ENCODE peak calls at places on chromosomes 7 and 10, in six cellular contexts. H is AG09319, F is osteocyte, J is OCI-LY7, Y is neural progenitor cell, K is left ventricle myocardium inferior. G is an unnamed sample.

GRCh38 chr10:99524736-99525380 is 7.9 kb upstream of the NKX2-3 start:
- DNase-seq in H (no peak), F (no peak), J (no peak), Y (peak), K (no peak), G (no peak)

GRCh38 chr7:44158873-44159631 is 17.9 kb upstream of the MYL7 start:
- DNase-seq in H (no peak), F (no peak), J (no peak), Y (no peak), K (no peak), G (no peak)

GRCh38 chr7:26440253-26440992 is 148.8 kb downstream of the SNX10 start:
- DNase-seq in H (no peak), F (no peak), J (no peak), Y (no peak), K (no peak), G (no peak)

GRCh38 chr10:123367181-123367580 is 213.0 kb downstream of the BUB3 start:
- DNase-seq in H (no peak), F (no peak), J (no peak), Y (no peak), K (no peak), G (no peak)

GRCh38 chr7:151725844-151726770 is 150.8 kb downstream of the PRKAG2 start:
- DNase-seq in H (no peak), F (no peak), J (no peak), Y (no peak), K (no peak), G (no peak)

GRCh38 chr10:11242443-11243386 is 225.0 kb downstream of the CELF2 start:
- DNase-seq in H (no peak), F (no peak), J (peak), Y (no peak), K (peak), G (peak)

GRCh38 chr7:2066251-2066919 is 166.4 kb downstream of the MAD1L1 start:
- DNase-seq in H (no peak), F (no peak), J (peak), Y (no peak), K (no peak), G (peak)

GRCh38 chr7:73308665-73309214 is at the start of gene NSUN5:
- DNase-seq in H (peak), F (peak), J (peak), Y (peak), K (peak), G (peak)

GRCh38 chr10:71548494-71548846 is 151.8 kb downstream of the CDH23 start:
- DNase-seq in H (no peak), F (no peak), J (no peak), Y (peak), K (no peak), G (peak)

GRCh38 chr7:4837814-4838625 is 23.8 kb downstream of the PAPOLB start:
- DNase-seq in H (no peak), F (no peak), J (no peak), Y (peak), K (no peak), G (peak)

GRCh38 chr7:6652446-6653011 is 15.4 kb downstream of the ZNF316 start:
- DNase-seq in H (no peak), F (no peak), J (no peak), Y (no peak), K (no peak), G (no peak)

GRCh38 chr7:36984051-36984492 is 259.8 kb upstream of the AOAH start:
- DNase-seq in H (no peak), F (no peak), J (no peak), Y (no peak), K (no peak), G (no peak)
- TF ChIP-seq CTCF in H (no peak), F (no peak), J (no peak), Y (no peak), K (no peak), G (no peak)

DNA sequence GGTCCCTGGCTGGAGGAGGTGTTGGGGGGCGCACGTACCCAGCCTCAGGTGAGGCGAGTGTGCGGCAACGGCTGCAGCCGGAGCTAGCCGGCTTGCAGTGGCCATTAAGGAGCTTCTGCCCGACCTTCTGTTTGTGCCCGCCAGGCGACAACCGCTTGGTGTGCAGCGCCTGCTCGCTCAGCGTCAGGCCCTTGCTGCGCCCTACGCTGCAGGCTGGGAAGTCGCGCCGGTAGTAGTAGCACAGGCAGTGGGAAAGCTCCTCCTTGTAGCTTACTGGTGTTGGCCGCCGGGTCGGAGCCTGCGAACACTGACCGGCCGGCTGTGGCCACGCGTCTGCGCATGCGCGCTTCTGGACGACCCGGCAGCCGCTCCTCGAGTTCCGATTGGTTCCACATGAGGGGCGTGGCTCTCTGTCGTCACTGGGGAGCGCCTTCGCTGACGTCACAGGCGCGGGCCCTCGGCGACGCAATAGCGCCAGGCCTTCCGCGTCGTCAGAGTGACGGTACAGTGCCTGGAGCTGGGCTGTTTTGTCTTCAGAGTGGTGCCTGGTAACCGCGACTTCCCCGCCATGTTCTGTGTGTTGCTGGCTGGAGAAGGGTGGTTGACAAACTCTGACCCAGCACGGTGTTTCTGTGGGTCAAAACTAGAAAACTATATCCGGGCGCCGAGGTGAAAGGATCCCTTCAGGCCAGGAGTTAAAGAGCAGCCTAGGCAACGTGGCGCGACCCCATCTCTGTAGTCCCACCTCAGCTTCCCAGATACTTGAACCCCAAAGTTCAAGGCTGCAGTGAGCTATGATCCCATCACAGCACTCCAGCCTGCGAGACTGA is 76.3 kb upstream of the TMEM248 start:
- DNase-seq in H (peak), F (peak), J (peak), Y (peak), K (peak), G (peak)
- TF ChIP-seq CTCF in H (no peak), F (no peak), J (peak), Y (peak), K (peak), G (peak)

GRCh38 chr10:125204400-125204799 is 44.0 kb upstream of the CTBP2 start:
- DNase-seq in H (no peak), F (no peak), J (no peak), Y (no peak), K (no peak), G (no peak)
- TF ChIP-seq CTCF in H (no peak), F (no peak), J (no peak), Y (no peak), K (no peak), G (no peak)

GRCh38 chr10:113950268-113950667 is 93.4 kb upstream of the ADRB1 start:
- DNase-seq in H (no peak), F (no peak), J (no peak), Y (no peak), K (no peak), G (no peak)

GRCh38 chr10:113958631-113959382 is 84.9 kb upstream of the ADRB1 start:
- DNase-seq in H (peak), F (peak), J (no peak), Y (no peak), K (no peak), G (no peak)

GRCh38 chr10:113957013-113957412 is 86.7 kb upstream of the ADRB1 start:
- DNase-seq in H (peak), F (no peak), J (no peak), Y (no peak), K (no peak), G (no peak)

GRCh38 chr10:113959383-113959760 is 84.3 kb upstream of the ADRB1 start:
- DNase-seq in H (no peak), F (no peak), J (peak), Y (no peak), K (no peak), G (no peak)

GRCh38 chr10:113953505-113954272 is 90.0 kb upstream of the ADRB1 start:
- DNase-seq in H (no peak), F (no peak), J (peak), Y (no peak), K (no peak), G (no peak)
- TF ChIP-seq CTCF in H (no peak), F (no peak), J (peak), Y (peak), K (peak), G (peak)

GRCh38 chr7:88357794-88358533 is 51.3 kb upstream of the STEAP4 start:
- DNase-seq in H (no peak), F (no peak), J (peak), Y (no peak), K (no peak), G (no peak)
- TF ChIP-seq CTCF in H (peak), F (peak), J (peak), Y (peak), K (peak), G (no peak)

DNA sequence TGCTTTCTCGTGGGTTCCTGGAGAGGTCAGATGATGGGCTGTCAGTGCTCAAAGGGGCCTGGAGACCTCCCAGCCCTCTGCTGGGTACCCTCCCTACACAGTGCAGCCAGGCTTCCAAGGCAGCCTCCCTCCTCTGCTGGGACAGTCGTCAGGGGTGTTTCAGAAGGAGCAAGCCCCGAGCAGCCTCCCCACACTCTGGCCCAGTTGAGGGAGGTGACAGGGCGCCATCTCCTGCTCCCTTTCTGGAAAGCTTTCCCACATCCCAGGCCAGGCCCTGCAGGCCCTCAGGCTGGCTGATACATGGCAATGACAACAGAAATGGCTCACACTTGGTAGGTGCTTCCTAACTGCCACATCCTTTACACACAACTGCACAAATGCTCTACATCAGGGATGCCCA is 32.1 kb downstream of the KCNMA1 start:
- DNase-seq in H (no peak), F (no peak), J (no peak), Y (peak), K (no peak), G (no peak)
- TF ChIP-seq CTCF in H (peak), F (peak), J (no peak), Y (peak), K (no peak), G (no peak)

GRCh38 chr10:16843252-16843870 is 26.1 kb upstream of the RSU1 start:
- DNase-seq in H (peak), F (no peak), J (peak), Y (peak), K (no peak), G (no peak)
- TF ChIP-seq CTCF in H (peak), F (peak), J (peak), Y (peak), K (peak), G (peak)

GRCh38 chr7:96246972-96247371 is 74.9 kb downstream of the SLC25A13 start:
- DNase-seq in H (no peak), F (no peak), J (no peak), Y (no peak), K (no peak), G (no peak)
- TF ChIP-seq CTCF in H (no peak), F (no peak), J (no peak), Y (no peak), K (no peak), G (no peak)

GRCh38 chr7:135662373-135663114 is at the start of gene STMP1:
- DNase-seq in H (peak), F (peak), J (peak), Y (peak), K (peak), G (peak)
- TF ChIP-seq CTCF in H (peak), F (peak), J (peak), Y (peak), K (no peak), G (peak)

DNA sequence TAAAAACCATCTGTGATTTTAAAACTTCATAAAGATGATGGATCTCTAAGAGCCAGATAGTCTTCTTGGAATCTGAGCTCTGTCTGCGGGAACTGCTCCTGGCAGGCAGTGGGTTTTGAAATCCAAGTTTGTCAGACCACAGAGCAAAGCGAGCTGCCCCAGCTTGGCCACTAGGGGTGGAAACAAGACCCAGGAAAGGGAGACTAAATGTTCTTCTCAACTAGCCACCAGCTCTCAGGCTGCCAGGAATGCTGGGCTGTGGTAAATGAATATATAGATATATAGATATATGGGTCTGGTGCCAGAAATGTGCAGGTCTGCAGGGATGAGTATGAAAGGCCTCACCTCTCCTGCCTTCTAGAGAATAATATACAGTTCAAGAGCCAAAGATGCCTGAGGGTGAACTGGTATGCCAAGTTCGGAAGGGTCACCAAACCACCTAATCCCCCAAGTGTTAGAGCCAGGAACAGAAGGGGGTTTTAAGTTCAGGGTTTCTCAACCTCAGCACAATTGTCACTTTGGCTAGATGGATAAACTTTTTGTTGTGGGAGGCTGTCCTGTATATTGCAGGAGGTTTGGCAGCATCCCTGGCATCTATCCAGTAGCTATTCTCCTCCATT is 208.7 kb downstream of the KCNMA1 start:
- DNase-seq in H (peak), F (no peak), J (no peak), Y (peak), K (no peak), G (peak)
- TF ChIP-seq CTCF in H (peak), F (peak), J (peak), Y (peak), K (peak), G (peak)

G was measured in glutamatergic neuron.